ENCODE peak calls at places on chromosomes 11 and 22, in four cellular contexts. One of them, this sample, is unnamed.

GRCh38 chr11:2934057-2934550 is 4.9 kb upstream of the PHLDA2 start:
- DNase-seq in cardiac fibroblast: no peak
- DNase-seq in brain microvascular endothelial cell: no peak
- DNase-seq in AG04450: no peak
- DNase-seq in this sample: no peak

GRCh38 chr22:46053563-46054090 is 76.7 kb upstream of the WNT7B start:
- DNase-seq in AG04450: no peak
- DNase-seq in brain microvascular endothelial cell: no peak
- DNase-seq in cardiac fibroblast: peak; percentile 79
- DNase-seq in this sample: peak; percentile 61

GRCh38 chr22:30830907-30831306 is 136.2 kb downstream of the OSBP2 start:
- DNase-seq in AG04450: peak; percentile 80
- DNase-seq in brain microvascular endothelial cell: peak; percentile 89
- DNase-seq in cardiac fibroblast: peak; percentile 94
- DNase-seq in this sample: peak; percentile 86

GRCh38 chr11:112760378-112761060 is 200.7 kb upstream of the NCAM1 start:
- DNase-seq in cardiac fibroblast: no peak
- DNase-seq in brain microvascular endothelial cell: no peak
- DNase-seq in AG04450: no peak
- DNase-seq in this sample: no peak

GRCh38 chr11:1437500-1437899 is 47.8 kb downstream of the BRSK2 start:
- DNase-seq in AG04450: no peak
- DNase-seq in brain microvascular endothelial cell: peak; percentile 26
- DNase-seq in cardiac fibroblast: peak; percentile 88
- DNase-seq in this sample: peak; percentile 7

GRCh38 chr11:10573556-10573955 is 5.1 kb upstream of the LYVE1 start:
- DNase-seq in AG04450: no peak
- DNase-seq in brain microvascular endothelial cell: no peak
- DNase-seq in cardiac fibroblast: no peak
- DNase-seq in this sample: no peak

GRCh38 chr11:70246196-70246595 is 24.3 kb upstream of the PPFIA1 start:
- DNase-seq in AG04450: no peak
- DNase-seq in cardiac fibroblast: no peak
- DNase-seq in brain microvascular endothelial cell: peak; percentile 89
- DNase-seq in this sample: peak; percentile 52

GRCh38 chr11:58905716-58906547 is 33.4 kb upstream of the GLYATL1 start:
- DNase-seq in AG04450: peak; percentile 71
- DNase-seq in cardiac fibroblast: peak; percentile 88
- DNase-seq in brain microvascular endothelial cell: peak; percentile 89
- DNase-seq in this sample: peak; percentile 92

GRCh38 chr11:111422494-111423249 is 43.6 kb upstream of the POU2AF1 start:
- DNase-seq in AG04450: no peak
- DNase-seq in brain microvascular endothelial cell: peak; percentile 32
- DNase-seq in cardiac fibroblast: peak; percentile 32
- DNase-seq in this sample: peak; percentile 23

GRCh38 chr22:45120931-45121330 is 42.8 kb upstream of the NUP50 start:
- DNase-seq in cardiac fibroblast: no peak
- DNase-seq in brain microvascular endothelial cell: no peak
- DNase-seq in AG04450: no peak
- DNase-seq in this sample: no peak

GRCh38 chr22:44133161-44133560 is 47.6 kb upstream of the PARVG start:
- DNase-seq in brain microvascular endothelial cell: peak; percentile 43
- DNase-seq in cardiac fibroblast: no peak
- DNase-seq in AG04450: no peak
- DNase-seq in this sample: peak; percentile 68

GRCh38 chr11:73596547-73596946 is 1.4 kb downstream of the FAM168A start:
- DNase-seq in brain microvascular endothelial cell: no peak
- DNase-seq in AG04450: no peak
- DNase-seq in cardiac fibroblast: no peak
- DNase-seq in this sample: no peak

GRCh38 chr11:120205596-120206161 is 5.2 kb upstream of the OAF start:
- DNase-seq in AG04450: peak; percentile 37
- DNase-seq in brain microvascular endothelial cell: peak; percentile 53
- DNase-seq in cardiac fibroblast: peak; percentile 65
- DNase-seq in this sample: peak; percentile 52

GRCh38 chr11:5107285-5107684 is 30.9 kb downstream of the OR52A5 start:
- DNase-seq in brain microvascular endothelial cell: no peak
- DNase-seq in AG04450: no peak
- DNase-seq in cardiac fibroblast: no peak
- DNase-seq in this sample: no peak

GRCh38 chr11:18956630-18957029 is 17.4 kb upstream of the MRGPRX1 start:
- DNase-seq in brain microvascular endothelial cell: no peak
- DNase-seq in AG04450: no peak
- DNase-seq in cardiac fibroblast: no peak
- DNase-seq in this sample: no peak

GRCh38 chr22:18035740-18036139 is 11.4 kb upstream of the MICAL3 start:
- DNase-seq in brain microvascular endothelial cell: no peak
- DNase-seq in AG04450: no peak
- DNase-seq in cardiac fibroblast: peak; percentile 42
- DNase-seq in this sample: no peak

GRCh38 chr11:133163463-133164419 is 368.6 kb downstream of the OPCML start:
- DNase-seq in brain microvascular endothelial cell: peak; percentile 36
- DNase-seq in cardiac fibroblast: peak; percentile 53
- DNase-seq in AG04450: peak; percentile 15
- DNase-seq in this sample: peak; percentile 5

GRCh38 chr11:46237248-46238077 is 40.0 kb upstream of the CREB3L1 start:
- DNase-seq in cardiac fibroblast: peak; percentile 87
- DNase-seq in AG04450: peak; percentile 51
- DNase-seq in brain microvascular endothelial cell: peak; percentile 88
- DNase-seq in this sample: peak; percentile 90

GRCh38 chr11:1232328-1233321 is 9.8 kb downstream of the MUC5B start:
- DNase-seq in brain microvascular endothelial cell: no peak
- DNase-seq in AG04450: no peak
- DNase-seq in cardiac fibroblast: no peak
- DNase-seq in this sample: no peak

GRCh38 chr22:33940741-33941140 is 20.5 kb upstream of the LARGE1 start:
- DNase-seq in AG04450: no peak
- DNase-seq in cardiac fibroblast: no peak
- DNase-seq in brain microvascular endothelial cell: no peak
- DNase-seq in this sample: no peak

GRCh38 chr11:103125462-103125861 is 16.2 kb downstream of the DYNC2H1 start:
- DNase-seq in brain microvascular endothelial cell: no peak
- DNase-seq in cardiac fibroblast: no peak
- DNase-seq in AG04450: no peak
- DNase-seq in this sample: no peak

GRCh38 chr11:3959015-3959917 is 103.8 kb downstream of the STIM1 start:
- DNase-seq in cardiac fibroblast: peak; percentile 42
- DNase-seq in AG04450: no peak
- DNase-seq in brain microvascular endothelial cell: peak; percentile 76
- DNase-seq in this sample: peak; percentile 77

GRCh38 chr11:83252941-83253340 is 33.2 kb downstream of the CCDC90B start:
- DNase-seq in cardiac fibroblast: no peak
- DNase-seq in AG04450: no peak
- DNase-seq in brain microvascular endothelial cell: no peak
- DNase-seq in this sample: no peak

GRCh38 chr11:64607381-64608259 is 16.6 kb downstream of the SLC22A12 start:
- DNase-seq in cardiac fibroblast: peak; percentile 45
- DNase-seq in AG04450: no peak
- DNase-seq in brain microvascular endothelial cell: no peak
- DNase-seq in this sample: peak; percentile 4

GRCh38 chr11:131671764-131672163 is 301.3 kb downstream of the NTM start:
- DNase-seq in AG04450: no peak
- DNase-seq in cardiac fibroblast: no peak
- DNase-seq in brain microvascular endothelial cell: no peak
- DNase-seq in this sample: no peak

GRCh38 chr11:7548659-7549283 is 35.0 kb downstream of the PPFIBP2 start:
- DNase-seq in cardiac fibroblast: no peak
- DNase-seq in AG04450: no peak
- DNase-seq in brain microvascular endothelial cell: no peak
- DNase-seq in this sample: no peak

GRCh38 chr11:111185259-111185658 is 60.3 kb upstream of the POU2AF2 start:
- DNase-seq in brain microvascular endothelial cell: no peak
- DNase-seq in AG04450: no peak
- DNase-seq in cardiac fibroblast: peak; percentile 11
- DNase-seq in this sample: peak; percentile 57

GRCh38 chr11:73454987-73455386 is 78.8 kb downstream of the RELT start:
- DNase-seq in cardiac fibroblast: no peak
- DNase-seq in AG04450: no peak
- DNase-seq in brain microvascular endothelial cell: no peak
- DNase-seq in this sample: no peak

GRCh38 chr11:82960779-82961143 is 59.2 kb downstream of the DDIAS start:
- DNase-seq in AG04450: no peak
- DNase-seq in cardiac fibroblast: no peak
- DNase-seq in brain microvascular endothelial cell: no peak
- DNase-seq in this sample: no peak

GRCh38 chr11:9787981-9788521 is 124.2 kb downstream of the SWAP70 start:
- DNase-seq in brain microvascular endothelial cell: no peak
- DNase-seq in cardiac fibroblast: peak; percentile 95
- DNase-seq in AG04450: peak; percentile 93
- DNase-seq in this sample: peak; percentile 95

GRCh38 chr22:45537734-45538181 is 35.1 kb downstream of the FBLN1 start:
- DNase-seq in cardiac fibroblast: peak; percentile 80
- DNase-seq in brain microvascular endothelial cell: peak; percentile 66
- DNase-seq in AG04450: peak; percentile 59
- DNase-seq in this sample: peak; percentile 97

GRCh38 chr11:70464509-70465361 is 66.4 kb downstream of the CTTN start:
- DNase-seq in cardiac fibroblast: no peak
- DNase-seq in brain microvascular endothelial cell: no peak
- DNase-seq in AG04450: no peak
- DNase-seq in this sample: no peak

GRCh38 chr11:1202154-1202775 is 20.6 kb upstream of the MUC5B start:
- DNase-seq in AG04450: no peak
- DNase-seq in brain microvascular endothelial cell: no peak
- DNase-seq in cardiac fibroblast: no peak
- DNase-seq in this sample: no peak

GRCh38 chr11:119476666-119477331 is 53.8 kb upstream of the THY1 start:
- DNase-seq in AG04450: no peak
- DNase-seq in brain microvascular endothelial cell: no peak
- DNase-seq in cardiac fibroblast: no peak
- DNase-seq in this sample: no peak

GRCh38 chr11:117410861-117411725 is 83.4 kb downstream of the CEP164 start:
- DNase-seq in brain microvascular endothelial cell: no peak
- DNase-seq in cardiac fibroblast: no peak
- DNase-seq in AG04450: no peak
- DNase-seq in this sample: no peak

GRCh38 chr11:128174465-128175101 is 412.8 kb downstream of the ETS1 start:
- DNase-seq in brain microvascular endothelial cell: peak; percentile 62
- DNase-seq in cardiac fibroblast: peak; percentile 81
- DNase-seq in AG04450: peak; percentile 11
- DNase-seq in this sample: peak; percentile 60
- TF ChIP-seq CTCF in brain microvascular endothelial cell: peak; percentile 26
- TF ChIP-seq CTCF in cardiac fibroblast: no peak
- TF ChIP-seq CTCF in AG04450: no peak
- TF ChIP-seq CTCF in this sample: no peak

DNA sequence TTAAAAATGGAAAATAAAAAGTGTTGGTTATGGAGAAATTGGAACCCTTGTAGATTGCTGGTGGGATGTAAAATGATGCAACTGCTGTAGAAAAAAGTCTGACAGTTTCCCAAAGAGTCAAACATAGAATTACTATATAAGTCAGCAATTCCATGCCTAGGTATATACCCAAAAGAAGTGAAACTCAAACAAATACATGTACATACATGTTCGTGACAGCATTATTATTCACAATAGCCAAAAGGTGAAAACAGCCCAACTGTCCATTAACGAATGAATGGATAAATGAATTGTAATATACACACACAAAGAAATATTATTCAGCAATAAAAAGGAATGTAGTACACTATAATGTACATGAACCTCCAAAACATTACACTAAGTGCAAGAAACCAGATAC is 116.0 kb downstream of the TTC28 start:
- DNase-seq in cardiac fibroblast: no peak
- DNase-seq in brain microvascular endothelial cell: no peak
- DNase-seq in AG04450: no peak
- DNase-seq in this sample: no peak
- TF ChIP-seq CTCF in cardiac fibroblast: no peak
- TF ChIP-seq CTCF in brain microvascular endothelial cell: no peak
- TF ChIP-seq CTCF in AG04450: no peak
- TF ChIP-seq CTCF in this sample: no peak

DNA sequence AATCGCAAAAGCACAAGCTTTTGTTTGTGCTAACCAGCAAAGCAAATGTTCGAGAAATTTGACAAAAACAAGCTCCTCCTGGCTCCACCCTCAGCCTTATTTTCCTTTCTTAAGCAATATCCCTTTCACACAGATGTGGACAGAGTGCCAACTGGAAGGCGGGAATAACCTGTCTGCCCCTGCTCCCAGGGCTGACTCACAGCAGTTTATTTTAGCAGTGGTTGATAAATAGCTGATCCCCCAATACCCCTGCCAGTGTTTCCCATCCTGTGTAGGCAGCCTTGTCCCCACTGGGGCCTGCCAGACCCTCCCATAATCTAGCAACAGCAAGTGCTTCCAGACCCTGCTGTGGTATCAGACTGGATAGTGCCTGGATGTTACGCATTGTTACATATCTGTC is 53.5 kb downstream of the PARVA start:
- DNase-seq in AG04450: peak; percentile 77
- DNase-seq in cardiac fibroblast: peak; percentile 96
- DNase-seq in brain microvascular endothelial cell: peak; percentile 56
- DNase-seq in this sample: peak; percentile 88
- TF ChIP-seq CTCF in AG04450: no peak
- TF ChIP-seq CTCF in cardiac fibroblast: no peak
- TF ChIP-seq CTCF in brain microvascular endothelial cell: no peak
- TF ChIP-seq CTCF in this sample: no peak

GRCh38 chr11:15937601-15938361 is 418.6 kb downstream of the SOX6 start:
- DNase-seq in cardiac fibroblast: no peak
- DNase-seq in brain microvascular endothelial cell: no peak
- DNase-seq in AG04450: peak; percentile 13
- DNase-seq in this sample: no peak
- TF ChIP-seq CTCF in cardiac fibroblast: no peak
- TF ChIP-seq CTCF in brain microvascular endothelial cell: no peak
- TF ChIP-seq CTCF in AG04450: no peak
- TF ChIP-seq CTCF in this sample: no peak

DNA sequence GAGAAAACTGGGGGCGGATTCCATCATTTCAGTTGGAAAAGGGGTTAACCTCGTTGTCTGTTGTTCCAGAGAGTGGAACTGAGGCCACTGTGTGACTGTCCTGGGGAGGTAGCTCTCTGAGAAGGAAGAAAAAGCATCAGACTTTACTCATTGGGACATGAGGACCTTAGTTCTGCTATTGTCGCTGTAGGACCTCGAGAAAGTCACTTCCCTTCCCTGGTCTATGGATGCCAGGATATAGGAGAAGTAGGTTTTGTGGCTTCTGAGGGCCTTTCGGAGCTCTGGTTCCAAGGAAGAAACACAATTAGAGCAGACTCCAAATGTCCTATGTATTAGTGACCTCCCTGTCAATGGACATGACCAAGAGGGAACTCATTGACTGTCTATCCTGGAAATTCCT is 6.2 kb downstream of the MYO18B start:
- DNase-seq in brain microvascular endothelial cell: no peak
- DNase-seq in AG04450: no peak
- DNase-seq in cardiac fibroblast: no peak
- DNase-seq in this sample: no peak
- TF ChIP-seq CTCF in brain microvascular endothelial cell: no peak
- TF ChIP-seq CTCF in AG04450: no peak
- TF ChIP-seq CTCF in cardiac fibroblast: no peak
- TF ChIP-seq CTCF in this sample: no peak

This sample was measured in astrocyte of the spinal cord.